ENCODE peak calls at places on chromosomes 1 and 21, in eight cellular contexts. F, C, L, O, E, U, S and X are unnamed samples.

GRCh38 chr1:177948336-177948972 is 21.4 kb downstream of the SEC16B start:
- DNase-seq in F (peak), C (peak), L (peak), O (peak), E (peak), U (no peak), S (no peak), X (peak)

GRCh38 chr1:22184892-22185612 is 42.2 kb upstream of the WNT4 start:
- DNase-seq in F (no peak), C (peak), L (no peak), O (no peak), E (peak), U (no peak), S (no peak), X (no peak)

GRCh38 chr1:229156819-229157218 is 114.1 kb upstream of the RAB4A start:
- DNase-seq in F (peak), C (peak), L (no peak), O (no peak), E (peak), U (no peak), S (no peak), X (no peak)

GRCh38 chr1:44249543-44249942 is 36.3 kb downstream of the DMAP1 start:
- DNase-seq in F (peak), C (no peak), L (no peak), O (no peak), E (no peak), U (no peak), S (no peak), X (no peak)

GRCh38 chr1:183883629-183884028 is 78.7 kb downstream of the RGL1 start:
- DNase-seq in F (peak), C (no peak), L (no peak), O (no peak), E (peak), U (no peak), S (no peak), X (no peak)

GRCh38 chr1:230278871-230279582 is 147.1 kb downstream of the PGBD5 start:
- DNase-seq in F (no peak), C (no peak), L (no peak), O (no peak), E (no peak), U (no peak), S (no peak), X (no peak)

GRCh38 chr1:20732588-20733360 is at the start of gene SH2D5:
- DNase-seq in F (peak), C (no peak), L (peak), O (peak), E (peak), U (peak), S (no peak), X (peak)

GRCh38 chr1:100868364-100868995 is 26.2 kb downstream of the EXTL2 start:
- DNase-seq in F (peak), C (no peak), L (no peak), O (no peak), E (no peak), U (no peak), S (no peak), X (peak)

GRCh38 chr1:844472-845026 is 79.2 kb upstream of the SAMD11 start:
- DNase-seq in F (no peak), C (no peak), L (no peak), O (no peak), E (no peak), U (no peak), S (no peak), X (no peak)

GRCh38 chr1:42681771-42682483 is at the start of gene YBX1:
- DNase-seq in F (peak), C (peak), L (peak), O (peak), E (peak), U (peak), S (peak), X (peak)

GRCh38 chr1:42679364-42679983 is 2.7 kb upstream of the YBX1 start:
- DNase-seq in F (peak), C (no peak), L (no peak), O (no peak), E (no peak), U (no peak), S (no peak), X (no peak)

GRCh38 chr1:42680045-42680444 is 2.2 kb upstream of the YBX1 start:
- DNase-seq in F (no peak), C (no peak), L (no peak), O (no peak), E (no peak), U (no peak), S (no peak), X (no peak)

GRCh38 chr1:42682739-42683529 is 716 bp downstream of the YBX1 start:
- DNase-seq in F (peak), C (peak), L (peak), O (peak), E (peak), U (peak), S (peak), X (peak)

DNA sequence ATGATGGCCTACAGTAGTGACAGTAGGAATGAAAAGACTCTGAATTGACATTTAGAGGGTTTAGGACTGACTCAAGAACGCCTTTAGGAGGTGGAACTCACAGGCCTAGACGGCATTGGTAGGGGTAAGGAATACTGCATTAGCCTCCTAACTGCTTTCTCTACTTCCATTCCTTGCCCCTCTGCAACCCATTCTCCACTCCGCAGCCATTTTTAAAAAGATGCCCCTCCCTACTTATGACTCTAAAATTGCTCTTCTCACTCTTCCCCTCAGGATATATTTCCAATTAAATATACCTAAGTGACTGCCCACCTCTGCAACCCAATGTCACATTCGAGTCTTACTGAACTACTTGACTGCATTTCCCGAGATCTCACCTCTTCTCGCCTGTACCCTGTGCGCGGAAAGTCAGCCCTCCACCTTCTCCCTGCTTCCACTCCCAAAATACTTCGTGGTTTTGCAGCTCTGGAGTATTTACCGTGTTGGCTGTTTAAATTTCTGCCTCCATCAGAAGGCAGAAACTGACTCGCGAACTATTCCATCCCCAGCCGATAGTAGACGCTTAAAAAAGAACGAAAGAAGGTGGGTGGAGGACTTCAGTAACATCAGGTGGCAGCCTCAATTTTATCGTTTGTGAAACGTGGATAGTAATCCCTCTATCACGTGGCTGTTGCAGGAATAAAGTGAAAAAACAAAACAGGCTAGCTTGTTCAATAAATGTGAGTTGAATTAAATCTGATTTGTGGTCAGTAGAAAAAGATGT is 1.1 kb upstream of the YBX1 start:
- DNase-seq in F (peak), C (no peak), L (no peak), O (no peak), E (no peak), U (no peak), S (no peak), X (no peak)
- TF ChIP-seq CTCF in F (peak), C (no peak), L (no peak), O (no peak), E (no peak), U (no peak), S (no peak), X (no peak)

DNA sequence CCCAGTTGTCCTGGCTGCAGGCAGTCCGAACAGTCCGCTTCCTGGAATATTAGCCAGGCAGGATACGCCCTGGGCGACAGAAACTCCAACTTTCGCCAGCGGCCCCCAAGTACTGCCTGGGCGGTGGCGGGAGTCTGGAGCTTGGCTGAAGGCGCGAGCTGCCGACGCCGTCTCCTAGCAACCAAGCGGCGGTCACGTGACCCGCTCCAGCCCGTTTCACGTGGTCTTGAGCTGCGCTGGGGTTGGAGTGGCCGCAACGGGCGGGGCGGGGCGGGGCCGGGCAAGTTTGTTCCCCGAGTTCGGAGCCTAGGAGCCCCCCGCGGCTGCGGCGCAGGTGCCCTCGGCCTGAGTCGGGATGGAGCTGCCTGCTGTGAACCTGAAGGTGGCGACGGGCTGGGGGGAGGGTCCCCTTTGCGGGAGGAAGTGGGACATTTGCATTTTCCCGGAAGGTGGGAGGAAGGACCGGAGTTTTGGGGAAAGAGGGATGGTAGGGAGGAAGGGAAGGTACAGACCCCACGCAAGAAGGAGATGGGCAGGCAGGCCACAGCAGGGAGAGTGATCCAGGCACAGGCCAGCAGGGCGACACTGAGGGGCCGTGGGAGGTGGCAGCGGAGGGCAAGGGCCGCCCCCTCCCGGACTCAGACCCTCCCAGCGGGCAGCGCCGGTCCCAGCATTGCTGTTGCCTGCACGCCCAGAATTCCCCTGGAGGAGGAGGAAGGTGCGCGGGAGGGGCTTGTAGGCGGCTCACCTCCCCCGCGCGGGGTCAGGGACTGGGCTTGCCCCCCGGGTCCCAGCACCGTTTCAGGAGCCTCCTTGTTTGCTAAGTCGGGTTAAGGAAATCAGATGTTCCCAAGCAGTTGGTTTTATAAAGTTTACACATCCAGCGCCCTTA is at the start of gene AGTRAP:
- DNase-seq in F (peak), C (peak), L (peak), O (peak), E (peak), U (peak), S (peak), X (peak)
- TF ChIP-seq CTCF in F (peak), C (no peak), L (no peak), O (peak), E (no peak), U (no peak), S (peak), X (no peak)

GRCh38 chr21:31218830-31219608 is 125.0 kb downstream of the TIAM1 start:
- DNase-seq in F (peak), C (no peak), L (no peak), O (peak), E (peak), U (no peak), S (no peak), X (no peak)

GRCh38 chr21:31216206-31216605 is 127.9 kb downstream of the TIAM1 start:
- DNase-seq in F (no peak), C (no peak), L (no peak), O (no peak), E (no peak), U (no peak), S (no peak), X (no peak)

GRCh38 chr21:31213787-31214186 is 130.3 kb downstream of the TIAM1 start:
- DNase-seq in F (peak), C (no peak), L (no peak), O (no peak), E (no peak), U (no peak), S (no peak), X (no peak)
- TF ChIP-seq CTCF in F (no peak), C (no peak), L (no peak), O (no peak), E (no peak), U (no peak), S (no peak), X (no peak)

GRCh38 chr1:93740141-93740540 is 58.5 kb upstream of the BCAR3 start:
- DNase-seq in F (no peak), C (no peak), L (no peak), O (no peak), E (no peak), U (no peak), S (no peak), X (no peak)

GRCh38 chr1:93735722-93736121 is 54.1 kb upstream of the BCAR3 start:
- DNase-seq in F (peak), C (no peak), L (no peak), O (no peak), E (no peak), U (no peak), S (no peak), X (peak)

GRCh38 chr1:93738926-93739325 is 57.3 kb upstream of the BCAR3 start:
- DNase-seq in F (no peak), C (no peak), L (no peak), O (no peak), E (no peak), U (no peak), S (no peak), X (no peak)

GRCh38 chr1:93740601-93741031 is 59.0 kb upstream of the BCAR3 start:
- DNase-seq in F (peak), C (no peak), L (no peak), O (no peak), E (no peak), U (no peak), S (no peak), X (peak)

DNA sequence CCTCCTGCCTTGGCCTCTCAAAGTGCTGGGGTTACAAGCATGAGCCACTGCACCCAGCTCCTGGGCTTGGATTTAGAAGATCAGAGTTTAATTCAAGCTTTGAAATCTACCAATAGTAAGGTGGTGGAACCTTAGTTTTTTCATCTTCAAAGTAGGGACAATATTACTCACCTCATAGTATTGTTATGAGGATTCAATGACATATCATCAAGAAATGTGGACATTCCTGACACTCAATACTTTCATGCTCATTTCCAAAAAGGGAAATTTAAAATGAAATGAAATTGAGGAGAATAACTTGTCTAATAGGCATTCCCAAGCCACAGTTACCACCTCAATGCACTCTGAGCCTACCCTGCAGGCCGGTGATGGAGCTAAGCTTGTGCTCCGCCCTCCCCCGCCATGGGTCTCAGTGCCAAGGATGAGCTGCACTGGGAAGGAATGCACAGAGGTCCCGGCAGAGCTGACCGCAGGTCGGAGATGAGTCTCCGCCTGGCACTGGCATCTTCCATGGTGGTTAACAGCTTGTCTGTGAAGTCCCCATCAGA is 56.5 kb upstream of the BCAR3 start:
- DNase-seq in F (peak), C (no peak), L (no peak), O (no peak), E (no peak), U (no peak), S (no peak), X (peak)
- TF ChIP-seq CTCF in F (no peak), C (no peak), L (no peak), O (no peak), E (no peak), U (no peak), S (no peak), X (no peak)

GRCh38 chr1:2462819-2463218 is 13.3 kb upstream of the PLCH2 start:
- DNase-seq in F (no peak), C (no peak), L (no peak), O (no peak), E (no peak), U (no peak), S (no peak), X (no peak)

GRCh38 chr1:2457444-2457843 is 18.6 kb upstream of the PLCH2 start:
- DNase-seq in F (no peak), C (no peak), L (no peak), O (no peak), E (no peak), U (no peak), S (no peak), X (no peak)

GRCh38 chr1:2460996-2461751 is 14.9 kb upstream of the PLCH2 start:
- DNase-seq in F (no peak), C (no peak), L (no peak), O (no peak), E (no peak), U (no peak), S (no peak), X (no peak)

GRCh38 chr1:2460203-2460602 is 15.9 kb upstream of the PLCH2 start:
- DNase-seq in F (no peak), C (no peak), L (no peak), O (no peak), E (no peak), U (no peak), S (no peak), X (no peak)

GRCh38 chr1:2459757-2460156 is 16.3 kb upstream of the PLCH2 start:
- DNase-seq in F (peak), C (no peak), L (no peak), O (peak), E (no peak), U (no peak), S (no peak), X (no peak)
- TF ChIP-seq CTCF in F (peak), C (no peak), L (no peak), O (peak), E (no peak), U (no peak), S (no peak), X (peak)

GRCh38 chr1:224434447-224435317 is at the start of gene WDR26:
- DNase-seq in F (peak), C (peak), L (peak), O (peak), E (peak), U (peak), S (peak), X (no peak)
- TF ChIP-seq CTCF in F (no peak), C (no peak), L (no peak), O (peak), E (peak), U (no peak), S (peak), X (no peak)